ENCODE peak calls at places on chromosomes 3 and 15, in five cellular contexts. S, T, M, R and B are unnamed samples.

GRCh38 chr3:9308298-9308990 is 54.4 kb upstream of the THUMPD3 start:
- DNase-seq in S (no peak), T (no peak), M (no peak), R (no peak), B (no peak)

GRCh38 chr3:126530171-126531050 is 6.5 kb downstream of the CHST13 start:
- DNase-seq in S (no peak), T (no peak), M (no peak), R (no peak), B (no peak)

GRCh38 chr15:85044251-85044853 is 62.7 kb downstream of the PDE8A start:
- DNase-seq in S (peak), T (peak), M (peak), R (peak), B (no peak)

GRCh38 chr3:8164145-8164544 is 337.5 kb upstream of the LMCD1 start:
- DNase-seq in S (no peak), T (no peak), M (no peak), R (no peak), B (no peak)

GRCh38 chr15:71780349-71780976 is 29.9 kb upstream of the NR2E3 start:
- DNase-seq in S (no peak), T (peak), M (peak), R (peak), B (no peak)

GRCh38 chr3:139935071-139935865 is at the start of gene CLSTN2:
- DNase-seq in S (peak), T (peak), M (no peak), R (peak), B (peak)

GRCh38 chr3:155919728-155920127 is 49.3 kb downstream of the GMPS start:
- DNase-seq in S (no peak), T (no peak), M (no peak), R (no peak), B (no peak)

GRCh38 chr15:90306560-90306959 is 41.1 kb downstream of the NGRN start:
- DNase-seq in S (no peak), T (no peak), M (no peak), R (peak), B (no peak)

GRCh38 chr3:182364723-182365650 is 428.3 kb upstream of the ATP11B start:
- DNase-seq in S (peak), T (no peak), M (no peak), R (no peak), B (peak)

DNA sequence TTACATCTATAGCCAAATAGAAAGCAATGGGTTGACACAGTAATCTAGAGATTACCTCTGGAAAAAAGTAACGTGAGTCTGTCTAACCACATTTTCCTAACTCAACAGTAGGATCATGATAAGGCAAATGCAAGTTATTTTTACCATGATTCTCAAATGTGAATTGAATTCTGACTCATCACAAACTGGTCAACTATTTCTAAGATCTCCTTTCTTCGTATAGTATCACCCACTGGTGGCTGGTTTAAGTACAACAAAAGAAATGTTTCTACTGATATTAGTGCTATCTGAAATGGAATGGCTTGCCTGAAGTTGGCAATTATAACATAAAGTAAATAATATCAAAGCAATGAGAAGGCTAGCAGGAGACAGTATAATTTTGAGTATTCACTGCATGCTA is 102.2 kb downstream of the ABI3BP start:
- DNase-seq in S (no peak), T (no peak), M (no peak), R (no peak), B (no peak)
- TF ChIP-seq CTCF in S (no peak), T (no peak), M (peak), R (no peak), B (no peak)

DNA sequence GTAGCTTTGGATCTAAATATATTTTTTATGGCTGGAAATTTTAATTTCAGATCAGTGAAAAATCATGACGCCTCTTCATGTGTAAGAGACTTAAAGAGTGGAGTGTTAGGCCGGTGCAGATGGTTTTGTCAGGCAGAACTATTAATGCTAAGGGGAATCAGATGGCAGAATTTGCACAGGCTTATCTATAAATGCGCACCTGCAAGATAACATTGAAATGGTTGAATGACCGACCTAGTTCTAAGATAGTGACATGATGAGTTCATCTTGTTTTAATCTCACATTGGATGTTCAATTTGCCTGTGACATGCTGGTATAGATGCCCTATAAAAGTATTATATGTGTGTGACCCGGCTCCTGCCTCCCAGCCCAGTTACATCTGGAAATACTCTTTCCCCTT is 340.6 kb downstream of the FEZF2 start:
- DNase-seq in S (no peak), T (no peak), M (no peak), R (no peak), B (no peak)
- TF ChIP-seq CTCF in S (no peak), T (no peak), M (no peak), R (no peak), B (no peak)

GRCh38 chr3:153785901-153786300 is 335.3 kb upstream of the ARHGEF26 start:
- DNase-seq in S (no peak), T (peak), M (no peak), R (no peak), B (no peak)
- TF ChIP-seq CTCF in S (no peak), T (peak), M (no peak), R (no peak), B (no peak)

GRCh38 chr3:121989943-121990342 is 32.1 kb downstream of the ILDR1 start:
- DNase-seq in S (no peak), T (no peak), M (no peak), R (no peak), B (no peak)
- TF ChIP-seq CTCF in S (no peak), T (peak), M (no peak), R (peak), B (no peak)

DNA sequence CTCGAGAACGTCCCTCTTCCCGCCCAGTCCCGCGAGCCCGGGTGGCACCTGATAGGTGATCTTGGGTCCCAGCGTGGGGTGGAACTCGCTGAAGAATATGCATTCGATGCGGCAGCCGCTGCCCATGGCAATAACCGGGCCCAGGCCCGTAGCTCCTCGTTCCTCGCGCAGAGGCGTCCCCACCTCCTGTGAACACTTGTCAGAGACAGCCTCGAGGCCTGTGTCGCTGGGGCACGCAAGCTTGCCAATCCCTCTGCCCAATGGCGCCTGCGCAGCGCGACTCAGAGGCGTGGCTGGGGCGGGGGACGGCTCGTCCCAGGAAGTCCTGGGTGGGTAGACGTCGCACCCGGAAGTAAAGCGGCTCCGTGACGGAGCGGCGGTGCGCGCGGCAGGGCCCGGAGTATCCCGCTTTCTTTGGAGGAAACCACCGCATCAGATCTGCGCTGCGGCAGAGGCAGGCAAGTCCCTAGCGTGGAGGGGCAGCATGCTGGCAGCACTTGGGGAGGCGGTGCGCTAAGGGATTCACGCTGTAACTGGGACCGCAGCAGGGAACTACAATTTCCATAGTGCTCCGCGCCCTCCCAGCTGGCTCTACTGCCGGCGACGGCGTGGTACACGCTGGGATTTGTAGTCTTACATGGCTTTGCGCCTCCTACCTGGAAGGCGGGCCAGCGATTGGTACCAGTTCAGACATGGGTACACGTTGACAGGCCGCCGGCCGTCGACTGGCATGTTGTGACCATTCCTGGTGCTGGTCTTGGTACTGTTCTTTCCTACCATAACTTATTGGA is at the start of the genes CYB561D2 and NPRL2:
- DNase-seq in S (peak), T (peak), M (peak), R (peak), B (peak)
- TF ChIP-seq CTCF in S (peak), T (no peak), M (no peak), R (no peak), B (no peak)

DNA sequence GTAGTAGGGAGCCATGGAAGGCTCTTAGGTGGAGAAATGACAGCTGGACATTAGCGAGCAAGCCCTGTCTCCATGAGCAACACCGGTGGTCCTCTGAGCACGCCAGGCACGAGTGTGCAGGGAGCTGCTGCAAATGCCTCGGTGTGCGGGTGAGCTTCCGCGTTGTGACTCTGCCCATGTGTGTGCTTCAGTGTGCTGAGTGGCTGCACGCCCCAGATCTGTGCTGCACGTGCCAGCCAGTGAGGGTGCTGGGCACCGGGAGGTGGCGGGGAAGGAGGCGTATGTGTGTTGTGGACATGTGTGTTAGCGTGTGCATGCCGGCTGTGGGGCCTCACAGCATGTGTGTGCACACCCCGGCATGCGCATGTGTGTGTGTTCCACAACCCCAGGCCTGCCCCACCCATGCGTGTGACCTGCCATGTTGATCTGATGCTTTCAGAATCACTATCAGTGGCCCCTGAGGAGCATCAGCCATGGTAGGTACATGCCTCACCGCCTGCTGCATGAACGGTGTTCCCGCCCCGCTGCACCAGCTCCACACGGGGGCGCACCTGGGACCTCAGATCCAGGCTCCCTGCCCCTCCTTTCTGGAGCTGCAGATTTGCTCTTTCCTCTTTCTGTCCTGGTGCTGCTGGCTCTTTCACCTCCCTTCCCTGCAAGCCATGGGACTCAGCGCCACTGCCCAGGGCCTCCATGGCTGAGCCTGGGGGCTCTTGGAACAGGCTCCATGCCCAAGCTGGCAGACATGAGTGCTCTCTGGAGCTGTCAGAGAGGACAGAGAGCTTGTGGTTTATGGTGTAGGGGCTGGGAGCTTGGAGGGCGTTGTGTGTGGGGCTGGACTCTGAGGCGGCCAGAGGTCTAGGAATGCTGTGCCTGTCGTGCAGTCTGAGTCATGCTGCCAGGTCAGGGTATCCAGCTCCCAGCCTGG is 169.4 kb downstream of the TBC1D2B start:
- DNase-seq in S (no peak), T (peak), M (peak), R (peak), B (no peak)
- TF ChIP-seq CTCF in S (no peak), T (peak), M (peak), R (peak), B (no peak)

DNA sequence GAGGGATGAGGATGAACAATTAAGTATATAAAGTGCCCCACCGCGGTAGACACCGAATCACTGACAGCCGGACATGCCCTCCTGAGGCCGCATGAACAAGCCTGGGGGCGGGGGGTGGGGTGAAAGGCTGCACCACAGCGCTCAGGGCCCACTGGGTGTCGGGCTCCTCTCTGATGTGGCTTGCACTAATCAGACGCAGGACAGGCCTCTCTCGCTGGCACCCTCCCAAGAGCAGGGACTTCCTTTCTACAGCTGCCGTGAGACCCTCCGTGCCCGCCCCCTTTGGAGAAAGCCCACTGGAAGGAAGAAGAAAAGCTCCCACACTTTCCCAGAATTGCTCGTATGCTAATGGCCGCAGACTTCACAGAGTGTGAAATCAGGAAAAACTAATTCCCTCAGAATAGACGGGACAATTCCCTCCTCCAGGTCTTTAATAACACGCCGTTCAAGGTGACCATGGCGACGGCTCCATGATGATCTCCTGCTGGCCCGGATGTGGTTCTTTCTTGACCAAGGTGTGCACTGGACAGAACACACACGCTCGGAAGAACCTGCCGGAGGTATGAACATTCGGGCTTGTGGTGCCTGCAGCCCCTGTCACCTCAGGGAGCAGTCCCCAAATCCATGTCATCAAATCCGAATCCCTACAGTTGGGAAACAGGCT is 32.0 kb downstream of the IQSEC1 start:
- DNase-seq in S (no peak), T (no peak), M (no peak), R (no peak), B (no peak)
- TF ChIP-seq CTCF in S (no peak), T (no peak), M (no peak), R (no peak), B (no peak)